ENCODE peak calls at places on chromosomes 11 and 22, in six cellular contexts. U is activated CD4-positive, alpha-beta T cell treated with anti-CD3 and anti-CD28 coated beads, Interleukin-2, amount 50 U/mL, for 24 hours; A is transverse colon; M is A172; K is HTR-8/SVneo; P is IMR-90. L is an unnamed sample.

GRCh38 chr11:27722117-27722844 is 22.0 kb upstream of the BDNF start:
- DNase-seq in U (no peak), A (peak), M (peak), K (peak), P (peak), L (peak)

GRCh38 chr22:48881326-48881980 is 946.2 kb downstream of the BRD1 start:
- DNase-seq in U (no peak), A (no peak), M (no peak), K (no peak), P (no peak), L (no peak)

GRCh38 chr11:3834349-3835099 is 6.2 kb downstream of the RHOG start:
- DNase-seq in U (no peak), A (peak), M (no peak), K (no peak), P (no peak), L (no peak)

GRCh38 chr11:64305691-64306562 is 603 bp downstream of the ESRRA start:
- DNase-seq in U (peak), A (peak), M (no peak), K (no peak), P (peak), L (peak)

GRCh38 chr22:47072642-47072967 is 310.2 kb downstream of the TBC1D22A start:
- DNase-seq in U (no peak), A (no peak), M (no peak), K (no peak), P (no peak), L (no peak)

GRCh38 chr11:12408156-12408770 is 30.9 kb downstream of the PARVA start:
- DNase-seq in U (no peak), A (no peak), M (no peak), K (no peak), P (no peak), L (no peak)

GRCh38 chr11:11535611-11536010 is 86.2 kb downstream of the GALNT18 start:
- DNase-seq in U (no peak), A (no peak), M (no peak), K (no peak), P (no peak), L (no peak)

GRCh38 chr11:34052608-34053160 is 1.2 kb downstream of the CAPRIN1 start:
- DNase-seq in U (peak), A (peak), M (no peak), K (no peak), P (no peak), L (peak)

GRCh38 chr22:41657709-41658108 is 31.0 kb downstream of the SNU13 start:
- DNase-seq in U (no peak), A (no peak), M (no peak), K (no peak), P (no peak), L (no peak)

GRCh38 chr11:37689951-37690350 is 1091.9 kb upstream of the RAG2 start:
- DNase-seq in U (no peak), A (no peak), M (no peak), K (no peak), P (no peak), L (no peak)

GRCh38 chr22:31898911-31899310 is 45.4 kb upstream of the YWHAH start:
- DNase-seq in U (no peak), A (no peak), M (no peak), K (no peak), P (no peak), L (no peak)

GRCh38 chr22:41862160-41862529 is 29.2 kb downstream of the SREBF2 start:
- DNase-seq in U (peak), A (no peak), M (no peak), K (no peak), P (peak), L (peak)

GRCh38 chr11:68373810-68374501 is 61.6 kb downstream of the LRP5 start:
- DNase-seq in U (no peak), A (peak), M (no peak), K (no peak), P (peak), L (no peak)

L was measured in HCEC 1CT.